ENCODE peak calls at places on chromosomes 7 and 10, in nine cellular contexts. W is IMR-90, L is GM23248, A is MM.1S, G is SK-N-SH, Y is PC-9, K is astrocyte, D is K562, O is H1. H is an unnamed sample.
A peak's percentile ranks its signal among the peaks of the same experiment; 100 is the strongest.

GRCh38 chr7:28488061-28488791 is 75.9 kb downstream of the CREB5 start:
- DNase-seq in Y (peak; percentile 41), G (no peak), A (no peak), L (no peak), O (no peak), W (no peak), D (no peak), K (no peak), H (no peak)

GRCh38 chr10:97542169-97543024 is 30.2 kb upstream of the ANKRD2 start:
- DNase-seq in O (no peak), L (peak; percentile 95), A (no peak), W (peak; percentile 97), G (no peak), K (peak; percentile 97), D (peak; percentile 24), Y (peak; percentile 86), H (no peak)

GRCh38 chr7:137681657-137682562 is 164.9 kb downstream of the DGKI start:
- DNase-seq in K (peak; percentile 94), W (peak; percentile 92), Y (no peak), G (no peak), O (no peak), L (peak; percentile 93), A (no peak), D (no peak), H (no peak)

GRCh38 chr7:30997316-30997715 is 33.6 kb downstream of the GHRHR start:
- DNase-seq in W (peak; percentile 22), O (no peak), K (peak; percentile 58), L (no peak), A (no peak), Y (no peak), D (no peak), G (no peak), H (no peak)

GRCh38 chr7:122095642-122096041 is 48.4 kb downstream of the AASS start:
- DNase-seq in K (no peak), D (no peak), Y (no peak), W (no peak), A (no peak), G (no peak), O (no peak), L (no peak), H (no peak)

GRCh38 chr10:86203162-86203905 is 163.3 kb downstream of the GRID1 start:
- DNase-seq in A (peak; percentile 32), O (peak; percentile 82), L (peak; percentile 41), G (no peak), W (peak; percentile 10), D (peak; percentile 18), K (no peak), Y (no peak), H (peak; percentile 19)

GRCh38 chr10:50641636-50642035 is 17.9 kb upstream of the SGMS1 start:
- DNase-seq in D (no peak), A (no peak), O (no peak), G (no peak), K (no peak), W (no peak), Y (no peak), L (peak; percentile 11), H (no peak)

GRCh38 chr10:88158506-88159123 is 295.2 kb downstream of the PTEN start:
- DNase-seq in O (no peak), Y (no peak), G (no peak), D (no peak), A (no peak), K (no peak), L (peak; percentile 28), W (peak; percentile 33), H (no peak)

GRCh38 chr7:116862234-116863167 is at the start of gene CAPZA2:
- DNase-seq in D (peak; percentile 100), K (peak; percentile 69), G (peak; percentile 100), A (peak; percentile 97), W (peak; percentile 85), O (peak; percentile 95), Y (peak; percentile 74), L (peak; percentile 97), H (peak; percentile 94)

GRCh38 chr7:116859323-116859722 is 3.1 kb upstream of the CAPZA2 start:
- DNase-seq in G (no peak), K (peak; percentile 75), A (no peak), W (peak; percentile 87), L (peak; percentile 90), O (no peak), D (no peak), Y (peak; percentile 96), H (no peak)

GRCh38 chr7:116854132-116854531 is 8.3 kb upstream of the CAPZA2 start:
- DNase-seq in K (no peak), G (no peak), D (no peak), L (no peak), O (no peak), W (no peak), Y (no peak), A (no peak), H (no peak)

GRCh38 chr7:116861717-116862116 is 670 bp upstream of the CAPZA2 start:
- DNase-seq in K (no peak), D (no peak), L (no peak), A (no peak), W (no peak), Y (no peak), G (no peak), O (no peak), H (no peak)

DNA sequence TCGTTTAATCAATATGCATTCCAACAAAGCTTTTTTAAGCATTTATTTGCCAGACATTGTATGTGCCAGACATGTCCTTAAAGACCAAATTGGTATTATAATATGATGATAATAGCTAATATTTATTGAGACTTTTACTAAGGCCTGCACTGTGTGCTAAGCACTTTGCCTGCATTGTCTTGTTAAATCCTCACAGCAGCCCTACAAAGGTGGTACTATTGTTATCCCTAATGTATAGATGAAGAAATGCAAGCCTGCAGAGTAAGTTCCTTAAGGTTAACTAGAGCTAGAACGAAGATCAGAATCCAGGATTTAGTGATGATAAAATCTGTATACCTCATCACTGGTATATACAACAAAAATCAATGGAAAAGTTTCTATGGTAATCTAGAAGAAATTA is 5.3 kb upstream of the CAPZA2 start:
- DNase-seq in D (no peak), W (no peak), Y (no peak), L (no peak), K (no peak), A (no peak), G (no peak), O (no peak), H (no peak)
- H3K36me3 ChIP-seq in D (no peaks in the 10 kb centered on the region), W (no peaks in the 10 kb centered on the region), Y (no peaks in the 10 kb centered on the region), L (no peaks in the 10 kb centered on the region), K (no peaks in the 10 kb centered on the region), A (no peaks in the 10 kb centered on the region), G (no peaks in the 10 kb centered on the region), O (no peaks in the 10 kb centered on the region), H (no peaks in the 10 kb centered on the region)

GRCh38 chr10:132446661-132447445 is 49.9 kb downstream of the PWWP2B start:
- DNase-seq in D (peak; percentile 50), O (no peak), Y (peak; percentile 72), A (peak; percentile 33), L (peak; percentile 57), G (peak; percentile 66), W (peak; percentile 19), K (no peak), H (peak; percentile 89)

GRCh38 chr10:132445516-132446194 is 48.7 kb downstream of the PWWP2B start:
- DNase-seq in O (no peak), Y (no peak), L (no peak), W (no peak), K (no peak), A (no peak), D (no peak), G (no peak), H (no peak)

GRCh38 chr10:132447446-132448247 is 50.6 kb downstream of the PWWP2B start:
- DNase-seq in A (no peak), D (no peak), O (no peak), W (peak; percentile 71), G (no peak), K (peak; percentile 88), L (no peak), Y (peak; percentile 78), H (peak; percentile 63)

GRCh38 chr10:132444877-132445351 is 47.9 kb downstream of the PWWP2B start:
- DNase-seq in G (no peak), W (no peak), A (no peak), D (no peak), K (no peak), O (no peak), L (no peak), Y (peak; percentile 47), H (no peak)

GRCh38 chr10:132446195-132446581 is 49.2 kb downstream of the PWWP2B start:
- DNase-seq in W (no peak), G (no peak), L (no peak), D (no peak), Y (no peak), A (no peak), K (no peak), O (no peak), H (no peak)
- H2AFZ ChIP-seq in W (peak overlapping the region; percentile 43), G (no peak overlapping the region), L (no peak overlapping the region), D (peak overlapping the region; percentile 74), Y (no peak overlapping the region), A (no peak overlapping the region), K (no peak overlapping the region), O (no peak overlapping the region), H (peak overlapping the region; percentile 1)

GRCh38 chr7:151661556-151661955 is 141.9 kb upstream of the RHEB start:
- DNase-seq in Y (no peak), L (no peak), G (no peak), D (no peak), O (no peak), W (no peak), K (no peak), A (no peak), H (no peak)
- H3K27ac ChIP-seq in Y (no peak overlapping the region), L (peak overlapping the region; percentile 80), G (no peak overlapping the region), D (no peak overlapping the region), O (no peak overlapping the region), W (peak overlapping the region; percentile 35), K (no peak overlapping the region), A (no peak overlapping the region), H (no peak overlapping the region)

GRCh38 chr10:34690403-34691049 is 124.6 kb downstream of the PARD3 start:
- DNase-seq in L (no peak), W (no peak), D (no peak), A (no peak), Y (no peak), K (no peak), G (no peak), O (no peak), H (no peak)
- H3K36me3 ChIP-seq in L (no peaks in the 10 kb centered on the region), W (no peaks in the 10 kb centered on the region), D (no peaks in the 10 kb centered on the region), A (no peaks in the 10 kb centered on the region), Y (no peaks in the 10 kb centered on the region), K (no peaks in the 10 kb centered on the region), G (peaks cover 3% of the 10 kb centered on the region), O (no peaks in the 10 kb centered on the region), H (no peaks in the 10 kb centered on the region)